ENCODE peak calls at places on chromosomes 11 and 22, in five cellular contexts. Z is HAP-1, Y is heart right ventricle, W is IMR-90, K is fibroblast of lung. G is an unnamed sample.

GRCh38 chr11:27471588-27472397 is 797 bp downstream of the LGR4 start:
- DNase-seq in W (no peak), Z (peak; percentile 65), Y (peak; percentile 16), K (no peak), G (no peak)

GRCh38 chr22:40463727-40464126 is 93.3 kb downstream of the SGSM3 start:
- DNase-seq in Z (no peak), W (no peak), K (no peak), Y (no peak), G (no peak)

GRCh38 chr11:12007769-12008737 is at the start of gene DKK3:
- DNase-seq in K (peak; percentile 52), Y (peak; percentile 38), Z (peak; percentile 55), W (peak; percentile 34), G (no peak)

GRCh38 chr11:116263020-116263419 is 509.8 kb downstream of the BUD13 start:
- DNase-seq in Y (no peak), Z (no peak), W (no peak), K (no peak), G (no peak)

GRCh38 chr11:20192151-20192550 is 31.9 kb upstream of the DBX1 start:
- DNase-seq in K (no peak), Z (no peak), W (no peak), Y (no peak), G (no peak)

GRCh38 chr11:112694813-112695212 is 266.4 kb upstream of the NCAM1 start:
- DNase-seq in W (no peak), Y (no peak), Z (no peak), K (peak; percentile 9), G (no peak)

GRCh38 chr11:47725445-47726442 is 10.6 kb upstream of the AGBL2 start:
- DNase-seq in W (no peak), Z (no peak), Y (no peak), K (no peak), G (no peak)

GRCh38 chr22:17774928-17775675 is 833 bp upstream of the BID start:
- DNase-seq in K (no peak), Z (no peak), Y (no peak), W (no peak), G (no peak)

GRCh38 chr11:70290341-70291065 is 20.0 kb downstream of the PPFIA1 start:
- DNase-seq in Z (no peak), K (no peak), Y (no peak), W (no peak), G (no peak)

GRCh38 chr11:59380263-59381059 is 21.8 kb downstream of the OR5AN1 start:
- DNase-seq in Z (no peak), Y (no peak), K (no peak), W (no peak), G (no peak)

GRCh38 chr11:56637500-56637899 is 4.7 kb downstream of the OR5AP2 start:
- DNase-seq in Z (no peak), W (no peak), K (no peak), Y (no peak), G (no peak)

GRCh38 chr11:111012497-111012896 is 233.0 kb upstream of the POU2AF2 start:
- DNase-seq in W (no peak), Z (no peak), Y (no peak), K (no peak), G (no peak)

GRCh38 chr11:38411149-38411548 is 1813.1 kb upstream of the RAG2 start:
- DNase-seq in K (no peak), Y (no peak), W (no peak), Z (no peak), G (no peak)

GRCh38 chr11:115304774-115305472 is 199.3 kb downstream of the CADM1 start:
- DNase-seq in Y (no peak), W (no peak), Z (no peak), K (peak; percentile 27), G (no peak)

GRCh38 chr11:8095831-8096522 is 15.0 kb downstream of the TUB start:
- DNase-seq in W (no peak), Y (no peak), K (no peak), Z (no peak), G (no peak)

GRCh38 chr11:7673724-7674434 is 579 bp upstream of the CYB5R2 start:
- DNase-seq in W (no peak), Z (no peak), Y (no peak), K (no peak), G (no peak)

GRCh38 chr11:70498171-70498571 is 99.8 kb downstream of the CTTN start:
- DNase-seq in W (no peak), K (no peak), Z (no peak), Y (no peak), G (no peak)

GRCh38 chr22:39405346-39406085 is 5.9 kb downstream of the TAB1 start:
- DNase-seq in K (peak; percentile 85), W (peak; percentile 65), Y (no peak), Z (no peak), G (no peak)

GRCh38 chr22:37827056-37827455 is 3.9 kb downstream of the GALR3 start:
- DNase-seq in Y (peak; percentile 64), Z (no peak), W (no peak), K (peak; percentile 14), G (no peak)

GRCh38 chr11:123357353-123357989 is 72.6 kb upstream of the GRAMD1B start:
- DNase-seq in K (no peak), Y (no peak), Z (no peak), W (no peak), G (no peak)
- H3K4me3 ChIP-seq in K (no peak overlapping the region), Y (peak overlapping the region; percentile 61), Z (no peak overlapping the region), W (no peak overlapping the region), G (no peak overlapping the region)

GRCh38 chr22:29311468-29312217 is 3.9 kb downstream of the RASL10A start:
- DNase-seq in K (no peak), Z (no peak), W (no peak), Y (peak; percentile 48), G (no peak)
- H3K4me1 ChIP-seq in K (peaks cover 17% of the 10 kb centered on the region), Z (peaks cover 7% of the 10 kb centered on the region), W (peaks cover 15% of the 10 kb centered on the region), Y (peaks cover 83% of the 10 kb centered on the region), G (peaks cover 45% of the 10 kb centered on the region)

DNA sequence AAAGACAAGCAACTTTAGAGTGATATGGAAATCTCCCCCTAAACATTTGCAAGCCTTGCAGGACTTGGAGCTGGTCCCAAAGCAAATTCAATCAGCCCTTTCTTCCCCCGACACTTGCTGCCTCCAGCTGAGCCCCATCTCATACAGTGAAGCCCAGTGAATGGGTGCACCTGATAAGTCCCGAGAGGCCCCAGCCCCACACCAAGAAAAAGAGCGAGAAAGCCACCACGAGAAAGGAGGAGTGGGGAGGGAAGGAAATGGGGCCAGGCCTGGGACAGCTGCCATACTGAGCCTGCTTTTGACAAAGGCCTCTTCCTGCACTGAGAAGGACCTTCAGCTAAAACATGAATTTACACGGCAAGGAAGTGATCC is 35.1 kb downstream of the SPATA19 start:
- DNase-seq in W (no peak), K (no peak), Y (no peak), Z (no peak), G (no peak)
- H3K4me3 ChIP-seq in W (no peak overlapping the region), K (no peak overlapping the region), Y (no peak overlapping the region), Z (no peak overlapping the region), G (no peak overlapping the region)

GRCh38 chr11:118620529-118621070 is 13.2 kb downstream of the PHLDB1 start:
- DNase-seq in Y (peak; percentile 64), W (no peak), Z (no peak), K (peak; percentile 15), G (no peak)

GRCh38 chr11:118621898-118622375 is 14.5 kb downstream of the PHLDB1 start:
- DNase-seq in K (no peak), Y (no peak), Z (no peak), W (no peak), G (no peak)

GRCh38 chr11:118621071-118621815 is 13.8 kb downstream of the PHLDB1 start:
- DNase-seq in Z (peak; percentile 94), Y (peak; percentile 93), K (peak; percentile 91), W (peak; percentile 86), G (no peak)

GRCh38 chr11:118623291-118623655 is 15.9 kb downstream of the PHLDB1 start:
- DNase-seq in Y (no peak), Z (peak; percentile 47), K (peak; percentile 69), W (peak; percentile 54), G (peak; percentile 95)

DNA sequence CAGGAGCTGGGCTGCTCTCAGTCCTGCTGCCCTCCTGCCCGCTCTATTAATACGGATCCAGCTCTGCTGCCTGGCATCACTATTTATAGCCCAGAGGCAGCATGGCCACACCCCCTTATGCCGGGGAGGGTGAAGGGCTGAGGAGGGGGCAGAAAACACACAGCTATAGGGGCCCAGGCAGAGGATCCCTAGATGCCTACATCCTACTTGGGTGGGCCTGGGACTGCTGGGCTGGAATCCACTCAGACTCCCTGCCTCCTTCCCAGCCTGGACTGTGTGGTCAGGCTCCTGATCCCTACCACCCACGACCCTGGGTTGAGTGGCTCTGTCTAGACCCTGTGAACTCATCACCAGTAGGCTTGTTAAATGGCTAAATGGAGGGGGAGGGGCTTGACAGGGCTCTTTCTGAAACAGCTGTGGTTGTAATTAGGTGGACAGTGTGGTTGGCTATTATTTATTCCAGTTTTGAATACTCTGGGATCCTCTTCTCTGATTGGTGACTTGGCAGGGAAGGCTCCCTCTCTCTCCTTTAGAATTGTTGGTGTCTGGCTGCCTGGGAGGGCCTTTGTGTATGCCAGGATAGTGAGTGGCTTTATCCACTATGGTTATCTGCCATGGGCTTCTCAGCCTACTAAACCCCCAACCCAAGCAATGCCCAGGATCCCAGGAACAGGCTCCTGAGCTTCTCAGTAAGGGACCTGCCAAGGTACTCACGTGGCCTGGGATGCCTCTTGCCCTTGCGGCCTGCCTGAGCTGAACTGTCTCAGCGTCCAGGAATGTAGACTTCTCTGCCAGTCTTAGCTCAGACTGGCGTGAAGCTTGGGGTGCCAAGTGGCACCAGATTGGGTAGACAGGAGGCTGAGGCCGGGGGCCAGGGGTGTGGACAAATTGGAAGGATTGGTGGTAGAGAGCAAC is 15.2 kb downstream of the PHLDB1 start:
- DNase-seq in Z (peak; percentile 61), Y (peak; percentile 67), K (peak; percentile 90), W (peak; percentile 69), G (peak; percentile 92)
- H3K4me1 ChIP-seq in Z (peaks cover 11% of the 10 kb centered on the region), Y (peaks cover 66% of the 10 kb centered on the region), K (peaks cover 44% of the 10 kb centered on the region), W (peaks cover 38% of the 10 kb centered on the region), G (peaks cover 74% of the 10 kb centered on the region)

DNA sequence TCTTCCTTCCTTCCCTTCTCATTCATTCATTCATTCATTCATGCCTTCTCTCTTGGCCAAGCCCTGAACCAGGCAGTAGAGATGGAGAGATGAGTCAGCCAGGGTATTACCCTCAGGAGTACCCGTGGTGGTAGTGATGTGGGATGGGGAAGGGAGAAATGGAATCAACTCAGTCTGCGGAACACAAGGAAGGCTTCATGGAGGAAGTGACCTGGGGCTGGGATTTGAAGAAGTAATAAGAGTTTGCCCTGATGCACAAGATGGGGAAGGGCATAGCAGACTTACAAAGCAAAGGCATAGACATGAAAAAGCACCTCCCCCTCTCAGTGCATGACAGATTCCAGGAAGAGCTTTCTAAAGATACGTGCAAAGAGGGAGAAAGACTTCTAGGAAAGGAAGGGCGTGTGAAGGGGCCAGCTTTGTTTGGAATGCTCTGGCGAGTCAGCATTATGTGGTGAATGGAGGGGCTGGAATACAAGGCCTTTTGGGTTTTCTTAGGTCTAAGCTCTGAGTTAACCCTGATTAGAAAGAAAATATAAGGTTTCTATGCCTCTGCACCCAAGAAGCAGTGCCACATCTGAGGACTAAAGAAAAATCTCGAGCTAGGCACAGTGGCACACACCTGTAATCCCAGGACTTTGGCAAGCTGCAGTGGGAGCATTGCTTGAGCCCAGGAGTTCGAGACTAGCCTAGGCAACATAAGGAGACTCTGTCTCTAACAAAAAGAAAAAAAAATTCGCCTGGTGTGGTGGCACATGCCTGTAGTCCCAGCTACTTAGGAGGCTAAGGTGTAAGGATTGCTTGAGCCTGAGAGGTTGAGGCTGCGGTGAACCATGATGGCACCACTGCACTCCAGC is 36.4 kb upstream of the ACER3 start:
- DNase-seq in W (peak; percentile 54), K (peak; percentile 25), Z (no peak), Y (peak; percentile 40), G (peak; percentile 49)
- H3K4me3 ChIP-seq in W (no peak overlapping the region), K (no peak overlapping the region), Z (no peak overlapping the region), Y (no peak overlapping the region), G (no peak overlapping the region)

DNA sequence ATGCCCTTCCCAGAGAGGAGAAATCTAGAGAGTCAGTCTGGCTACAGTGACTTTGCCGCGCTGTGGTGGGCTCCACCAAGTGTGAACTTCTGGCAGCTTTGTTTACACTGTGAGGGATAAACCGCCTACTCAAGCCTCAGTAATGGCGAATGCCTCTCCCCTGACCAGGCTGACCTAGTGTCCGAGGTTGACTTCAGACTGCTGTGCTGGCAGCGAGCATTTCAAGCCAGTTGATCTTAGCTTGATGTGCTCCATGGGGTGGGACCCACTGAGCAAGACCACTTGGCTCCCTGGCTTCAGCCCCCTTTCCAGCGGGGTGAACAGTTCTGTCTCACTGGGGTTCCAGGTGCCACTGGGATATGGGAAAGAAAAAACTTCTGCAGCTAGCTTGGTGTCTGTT is 38.6 kb upstream of the PTH start:
- DNase-seq in Y (no peak), W (no peak), K (no peak), Z (no peak), G (no peak)
- H3K4me1 ChIP-seq in Y (no peaks in the 10 kb centered on the region), W (no peaks in the 10 kb centered on the region), K (no peaks in the 10 kb centered on the region), Z (no peaks in the 10 kb centered on the region), G (no peaks in the 10 kb centered on the region)